ENCODE peak calls at places on chromosome 20, in four cellular contexts. I is IMR-90, A is mesendoderm, H is mesenchymal stem cell. C is an unnamed sample.
A peak's percentile ranks its signal among the peaks of the same experiment; 100 is the strongest.

GRCh38 chr20:20435453-20435852 is 67.5 kb downstream of the INSM1 start:
- DNase-seq in I (no peak), A (no peak), H (no peak), C (no peak)

GRCh38 chr20:23350855-23351838 is 556 bp downstream of the NXT1 start:
- DNase-seq in I (peak; percentile 45), A (peak; percentile 81), H (peak; percentile 79), C (no peak)

GRCh38 chr20:1363522-1363921 is 29.3 kb downstream of the FKBP1A start:
- DNase-seq in I (no peak), A (no peak), H (no peak), C (no peak)

GRCh38 chr20:39936401-39936800 is 752.6 kb downstream of the MAFB start:
- DNase-seq in I (no peak), A (no peak), H (no peak), C (no peak)

GRCh38 chr20:4166726-4167035 is 151.3 kb upstream of the RNF24 start:
- DNase-seq in I (no peak), A (no peak), H (no peak), C (no peak)

GRCh38 chr20:1894471-1894950 is 696 bp upstream of the SIRPA start:
- DNase-seq in I (peak; percentile 59), A (peak; percentile 80), H (peak; percentile 79), C (peak; percentile 57)

GRCh38 chr20:20064303-20064702 is 12.0 kb downstream of the CFAP61 start:
- DNase-seq in I (no peak), A (no peak), H (no peak), C (no peak)

GRCh38 chr20:1697592-1697991 is 40.0 kb upstream of the SIRPG start:
- DNase-seq in I (no peak), A (no peak), H (no peak), C (no peak)

GRCh38 chr20:771741-772464 is 3.6 kb upstream of the SLC52A3 start:
- DNase-seq in I (no peak), A (no peak), H (no peak), C (no peak)

GRCh38 chr20:5036828-5037227 is 35.5 kb upstream of the SLC23A2 start:
- DNase-seq in I (no peak), A (no peak), H (no peak), C (no peak)

GRCh38 chr20:6696001-6696400 is 71.5 kb upstream of the BMP2 start:
- DNase-seq in I (no peak), A (no peak), H (no peak), C (no peak)

GRCh38 chr20:6473197-6473596 is 294.3 kb upstream of the BMP2 start:
- DNase-seq in I (peak; percentile 45), A (no peak), H (peak; percentile 70), C (no peak)

GRCh38 chr20:15848126-15848525 is 725.1 kb downstream of the KIF16B start:
- DNase-seq in I (no peak), A (no peak), H (no peak), C (no peak)

GRCh38 chr20:19328676-19329075 is 116.2 kb downstream of the SLC24A3 start:
- DNase-seq in I (no peak), A (no peak), H (no peak), C (no peak)

GRCh38 chr20:18743665-18744440 is 69.7 kb upstream of the SCP2D1 start:
- DNase-seq in I (no peak), A (no peak), H (no peak), C (no peak)

GRCh38 chr20:5729348-5729747 is 20.9 kb upstream of the SHLD1 start:
- DNase-seq in I (peak; percentile 81), A (no peak), H (peak; percentile 80), C (no peak)

GRCh38 chr20:14055127-14055742 is 59.9 kb downstream of the MACROD2 start:
- DNase-seq in I (peak; percentile 61), A (peak; percentile 59), H (peak; percentile 57), C (peak; percentile 66)

GRCh38 chr20:1783245-1783644 is 112.0 kb upstream of the SIRPA start:
- DNase-seq in I (no peak), A (no peak), H (no peak), C (no peak)

GRCh38 chr20:57281900-57282299 is 15.5 kb upstream of the BMP7 start:
- DNase-seq in I (no peak), A (no peak), H (no peak), C (no peak)

GRCh38 chr20:58649288-58650180 is 1.5 kb upstream of the STX16 start:
- DNase-seq in I (no peak), A (no peak), H (no peak), C (peak; percentile 24)

GRCh38 chr20:38129248-38129865 is 35.7 kb downstream of the TGM2 start:
- DNase-seq in I (no peak), A (no peak), H (no peak), C (no peak)

GRCh38 chr20:3486850-3487249 is 16.0 kb downstream of the ATRN start:
- DNase-seq in I (no peak), A (no peak), H (no peak), C (no peak)

GRCh38 chr20:30593572-30593971 is 663.9 kb upstream of the DEFB115 start:
- DNase-seq in I (no peak), A (no peak), H (no peak), C (no peak)

GRCh38 chr20:49698477-49698876 is 15.2 kb downstream of the B4GALT5 start:
- DNase-seq in I (no peak), A (no peak), H (no peak), C (no peak)

DNA sequence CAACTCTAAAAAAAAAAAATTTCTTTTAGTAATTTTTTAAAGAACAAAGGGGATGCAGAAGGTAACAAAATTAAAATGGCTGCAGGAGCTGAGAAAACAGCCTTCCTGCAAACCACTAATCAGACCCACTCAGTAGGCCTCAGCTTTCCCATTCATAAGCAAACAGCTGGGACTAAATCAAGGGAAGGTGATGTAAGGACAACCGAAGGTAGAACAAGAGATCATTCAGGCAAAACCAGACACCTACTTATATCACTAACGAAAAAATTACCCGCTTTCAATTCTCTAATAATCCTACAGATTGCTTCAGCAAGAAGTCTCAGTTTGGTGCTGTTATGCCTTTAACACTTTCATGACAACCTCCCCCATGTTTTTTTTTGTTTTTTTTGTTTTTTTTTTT is 124.0 kb downstream of the ZMYND8 start:
- DNase-seq in I (no peak), A (no peak), H (no peak), C (no peak)
- H3K18ac ChIP-seq in I (peak overlapping the region; percentile 91), A (no peak overlapping the region), H (no peak overlapping the region), C (no peak overlapping the region)

DNA sequence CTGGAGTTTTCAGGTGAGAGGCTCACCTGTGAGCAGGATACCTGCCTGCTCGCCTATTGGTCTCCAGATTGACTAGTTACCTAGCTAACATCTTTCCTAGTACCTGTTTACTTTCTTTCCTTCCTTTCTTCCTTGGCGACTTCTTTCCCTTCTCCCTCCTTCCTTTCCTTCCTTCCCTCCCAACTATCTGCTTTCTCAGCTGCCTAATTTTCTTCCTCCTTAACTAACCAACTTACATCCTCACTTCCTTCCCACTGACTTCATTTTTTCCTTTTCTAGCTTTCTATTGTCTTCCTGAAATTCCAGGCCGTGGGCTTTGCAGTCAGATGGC is 285 bp downstream of the SGK2 start:
- DNase-seq in I (no peak), A (no peak), H (no peak), C (no peak)
- H3K4me1 ChIP-seq in I (peaks cover 1% of the 10 kb centered on the region), A (no peaks in the 10 kb centered on the region), H (peaks cover 29% of the 10 kb centered on the region), C (no peaks in the 10 kb centered on the region)

DNA sequence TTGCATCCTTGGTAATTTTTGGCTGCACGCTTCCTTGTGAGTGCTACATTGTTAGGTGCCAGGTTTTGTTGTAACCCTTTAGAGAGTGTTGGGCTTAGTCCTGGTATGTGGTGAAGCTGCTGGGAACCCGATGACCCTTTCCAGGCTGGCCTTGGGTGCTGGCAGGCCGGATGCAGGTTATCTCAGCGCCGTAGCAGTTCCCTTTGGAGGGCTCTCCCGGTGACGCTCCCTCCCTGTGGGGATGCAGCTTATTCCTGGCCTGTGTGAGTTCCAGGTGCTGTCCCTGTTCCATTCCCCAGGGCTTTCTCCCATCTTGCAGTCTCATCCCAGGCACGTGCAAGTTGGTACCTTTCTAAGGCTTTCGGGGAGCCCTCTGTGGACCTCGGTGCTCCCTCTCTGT is 13.9 kb upstream of the BHLHE23 start:
- DNase-seq in I (no peak), A (no peak), H (no peak), C (no peak)
- H2AK5ac ChIP-seq in I (no peak overlapping the region), A (no peak overlapping the region), H (no peak overlapping the region), C (no peak overlapping the region)

GRCh38 chr20:31661625-31662371 is 24.1 kb downstream of the COX4I2 start:
- DNase-seq in I (peak; percentile 54), A (peak; percentile 89), H (peak; percentile 84), C (peak; percentile 63)
- H3K18ac ChIP-seq in I (peak overlapping the region; percentile 90), A (no peak overlapping the region), H (peak overlapping the region; percentile 82), C (no peak overlapping the region)

GRCh38 chr20:46398963-46399362 is 7.5 kb downstream of the ELMO2 start:
- DNase-seq in I (no peak), A (no peak), H (no peak), C (no peak)
- H3K4me1 ChIP-seq in I (peaks cover 18% of the 10 kb centered on the region), A (peaks cover 14% of the 10 kb centered on the region), H (peaks cover 7% of the 10 kb centered on the region), C (peaks cover 12% of the 10 kb centered on the region)

DNA sequence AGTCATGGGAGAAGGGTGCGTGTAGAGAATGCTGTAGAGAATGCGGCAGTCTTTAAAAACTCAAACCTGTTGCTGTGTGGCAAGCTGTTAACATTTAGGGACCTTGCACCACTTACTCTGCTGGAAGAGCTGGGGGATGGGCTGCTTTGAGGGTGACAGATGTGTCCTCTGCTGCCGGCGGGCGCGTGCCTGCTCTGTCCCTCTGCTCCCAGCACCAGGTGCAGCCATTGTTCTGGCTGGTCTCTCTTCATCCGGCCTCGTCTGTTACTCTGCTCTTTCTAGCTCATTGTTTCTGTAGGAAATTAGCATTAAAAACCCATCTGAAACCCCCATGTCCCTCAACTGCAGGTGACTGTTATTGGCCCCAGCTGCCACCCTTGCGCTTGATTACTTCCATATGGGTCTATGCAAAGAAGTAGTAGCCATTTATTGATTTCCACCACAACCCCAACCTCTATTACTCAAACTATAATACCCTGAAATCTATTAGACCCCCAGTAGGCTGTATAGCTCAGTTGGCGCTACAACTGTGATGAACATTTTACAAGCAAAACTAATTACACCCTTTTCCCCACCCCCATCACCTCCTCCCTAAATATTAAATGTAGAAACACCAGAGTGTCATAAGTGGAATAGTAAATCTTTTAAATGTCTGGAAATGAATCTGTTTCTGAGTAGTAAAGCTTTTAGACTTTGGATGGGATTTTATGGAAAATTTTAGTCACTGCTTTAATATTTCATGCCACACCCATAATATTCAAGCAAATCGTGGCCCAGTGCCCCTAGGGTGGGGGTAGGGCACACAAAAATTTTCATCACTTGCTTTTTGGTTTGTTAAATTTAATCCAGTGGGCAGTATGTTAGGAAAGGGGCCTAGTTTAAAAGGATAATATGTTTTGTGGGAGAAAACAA is 78.7 kb downstream of the CBFA2T2 start:
- DNase-seq in I (no peak), A (peak; percentile 77), H (no peak), C (peak; percentile 41)
- H2AK5ac ChIP-seq in I (no peak overlapping the region), A (no peak overlapping the region), H (no peak overlapping the region), C (no peak overlapping the region)

GRCh38 chr20:47370214-47370613 is 13.7 kb upstream of the ZMYND8 start:
- DNase-seq in I (no peak), A (no peak), H (no peak), C (no peak)
- H3K18ac ChIP-seq in I (no peak overlapping the region), A (peak overlapping the region; percentile 83), H (no peak overlapping the region), C (peak overlapping the region; percentile 46)